ENCODE peak calls at places on chromosomes 2 and 18, in five cellular contexts. Z, F, W, B and E are unnamed samples.

GRCh38 chr2:70043252-70043875 is 43.9 kb upstream of the PCBP1 start:
- DNase-seq in Z (no peak), F (no peak), W (no peak), B (no peak), E (no peak)

GRCh38 chr2:121028577-121028976 is 256.4 kb downstream of the TFCP2L1 start:
- DNase-seq in Z (no peak), F (no peak), W (no peak), B (no peak), E (no peak)

GRCh38 chr18:65436430-65436829 is 314.4 kb upstream of the CDH7 start:
- DNase-seq in Z (no peak), F (peak), W (no peak), B (no peak), E (no peak)

GRCh38 chr18:77547757-77548156 is 298.1 kb downstream of the GALR1 start:
- DNase-seq in Z (no peak), F (no peak), W (peak), B (no peak), E (no peak)

GRCh38 chr2:165114345-165114943 is 89.4 kb downstream of the SCN3A start:
- DNase-seq in Z (peak), F (peak), W (no peak), B (no peak), E (no peak)

GRCh38 chr2:178477443-178478099 is 829 bp downstream of the FKBP7 start:
- DNase-seq in Z (no peak), F (no peak), W (no peak), B (no peak), E (no peak)

GRCh38 chr2:218017211-218018053 is 14.6 kb upstream of the TNS1 start:
- DNase-seq in Z (no peak), F (no peak), W (peak), B (no peak), E (no peak)

GRCh38 chr2:161228511-161229240 is 68.4 kb downstream of the TANK start:
- DNase-seq in Z (no peak), F (no peak), W (no peak), B (no peak), E (no peak)

GRCh38 chr2:70388128-70388527 is 86.3 kb upstream of the FAM136A start:
- DNase-seq in Z (no peak), F (no peak), W (no peak), B (no peak), E (no peak)

GRCh38 chr2:103788875-103789715 is 1027.3 kb downstream of the TMEM182 start:
- DNase-seq in Z (no peak), F (peak), W (peak), B (peak), E (peak)

GRCh38 chr2:237700583-237701032 is 73.2 kb downstream of the LRRFIP1 start:
- DNase-seq in Z (no peak), F (no peak), W (peak), B (no peak), E (no peak)

GRCh38 chr18:57981629-57982028 is 62.4 kb upstream of the NEDD4L start:
- DNase-seq in Z (no peak), F (no peak), W (no peak), B (no peak), E (no peak)

GRCh38 chr2:211361383-211361782 is 805.0 kb downstream of the CPS1 start:
- DNase-seq in Z (no peak), F (no peak), W (no peak), B (no peak), E (no peak)

GRCh38 chr2:34652636-34653035 is 1053.5 kb upstream of the FAM98A start:
- DNase-seq in Z (peak), F (peak), W (no peak), B (no peak), E (no peak)

GRCh38 chr2:147030966-147031760 is 813.7 kb upstream of the ACVR2A start:
- DNase-seq in Z (no peak), F (no peak), W (no peak), B (no peak), E (no peak)

GRCh38 chr2:172461591-172462392 is 34.4 kb downstream of the ITGA6 start:
- DNase-seq in Z (peak), F (peak), W (peak), B (no peak), E (no peak)

GRCh38 chr18:3246636-3247242 is 862 bp upstream of the MYL12A start:
- DNase-seq in Z (peak), F (no peak), W (no peak), B (no peak), E (no peak)

GRCh38 chr2:102005989-102006885 is 14.5 kb downstream of the IL1R2 start:
- DNase-seq in Z (peak), F (peak), W (no peak), B (no peak), E (no peak)

GRCh38 chr18:74567805-74568204 is 29.9 kb upstream of the ZNF407 start:
- DNase-seq in Z (no peak), F (no peak), W (no peak), B (no peak), E (no peak)

GRCh38 chr2:37500031-37500430 is 155.6 kb downstream of the QPCT start:
- DNase-seq in Z (no peak), F (no peak), W (no peak), B (no peak), E (no peak)

GRCh38 chr2:191907545-191907944 is 60.7 kb upstream of the CAVIN2 start:
- DNase-seq in Z (no peak), F (peak), W (no peak), B (no peak), E (no peak)

GRCh38 chr2:173395567-173396351 is 41.1 kb downstream of the CDCA7 start:
- DNase-seq in Z (peak), F (peak), W (no peak), B (no peak), E (no peak)

GRCh38 chr18:65755616-65756015 is 4.8 kb downstream of the CDH7 start:
- DNase-seq in Z (no peak), F (no peak), W (no peak), B (no peak), E (no peak)

GRCh38 chr18:2417861-2418610 is 153.3 kb downstream of the METTL4 start:
- DNase-seq in Z (no peak), F (no peak), W (no peak), B (no peak), E (no peak)

GRCh38 chr2:19818543-19818942 is 83.2 kb downstream of the TTC32 start:
- DNase-seq in Z (no peak), F (no peak), W (no peak), B (no peak), E (no peak)

GRCh38 chr2:55232863-55233657 is 572 bp downstream of the RPS27A start:
- DNase-seq in Z (peak), F (peak), W (no peak), B (no peak), E (no peak)

GRCh38 chr2:170842785-170843184 is 26.1 kb downstream of the GAD1 start:
- DNase-seq in Z (no peak), F (no peak), W (no peak), B (no peak), E (no peak)

GRCh38 chr2:84257871-84258270 is 201.2 kb downstream of the SUCLG1 start:
- DNase-seq in Z (no peak), F (peak), W (no peak), B (no peak), E (no peak)

GRCh38 chr2:239267411-239267941 is 133.3 kb downstream of the HDAC4 start:
- DNase-seq in Z (peak), F (no peak), W (no peak), B (no peak), E (no peak)

GRCh38 chr2:188523901-188524300 is 232.2 kb downstream of the GULP1 start:
- DNase-seq in Z (no peak), F (no peak), W (no peak), B (no peak), E (no peak)

GRCh38 chr18:10252952-10253680 is 201.3 kb upstream of the APCDD1 start:
- DNase-seq in Z (no peak), F (no peak), W (no peak), B (no peak), E (no peak)

GRCh38 chr2:26735883-26736588 is 28.0 kb upstream of the SLC35F6 start:
- DNase-seq in Z (no peak), F (no peak), W (no peak), B (no peak), E (no peak)

GRCh38 chr2:88590998-88591613 is 36.2 kb downstream of the EIF2AK3 start:
- DNase-seq in Z (peak), F (peak), W (no peak), B (no peak), E (peak)

DNA sequence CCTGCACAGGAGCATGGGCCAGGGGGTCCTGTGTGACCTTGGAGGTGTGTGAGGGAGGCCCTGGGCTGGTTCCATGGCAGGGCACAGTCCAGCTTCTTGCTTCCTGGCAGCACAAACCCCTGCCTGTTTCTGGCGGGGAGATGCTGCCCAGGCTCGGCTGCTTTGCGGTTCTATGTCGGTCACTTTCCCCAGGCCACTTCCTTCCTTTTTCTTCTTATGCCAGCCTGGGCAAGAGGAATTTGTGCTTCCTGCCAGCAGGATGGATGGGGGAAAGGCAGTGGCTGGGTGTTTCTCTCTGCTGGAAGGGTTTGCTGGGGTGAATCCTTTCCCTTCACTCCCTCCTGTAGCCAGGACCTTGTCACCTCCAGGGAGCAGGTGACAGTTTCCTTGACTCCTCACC is 24.3 kb downstream of the ASAP2 start:
- DNase-seq in Z (no peak), F (no peak), W (no peak), B (no peak), E (peak)
- H3K27ac ChIP-seq in Z (no peak), F (no peak), W (peak), B (no peak), E (peak)

DNA sequence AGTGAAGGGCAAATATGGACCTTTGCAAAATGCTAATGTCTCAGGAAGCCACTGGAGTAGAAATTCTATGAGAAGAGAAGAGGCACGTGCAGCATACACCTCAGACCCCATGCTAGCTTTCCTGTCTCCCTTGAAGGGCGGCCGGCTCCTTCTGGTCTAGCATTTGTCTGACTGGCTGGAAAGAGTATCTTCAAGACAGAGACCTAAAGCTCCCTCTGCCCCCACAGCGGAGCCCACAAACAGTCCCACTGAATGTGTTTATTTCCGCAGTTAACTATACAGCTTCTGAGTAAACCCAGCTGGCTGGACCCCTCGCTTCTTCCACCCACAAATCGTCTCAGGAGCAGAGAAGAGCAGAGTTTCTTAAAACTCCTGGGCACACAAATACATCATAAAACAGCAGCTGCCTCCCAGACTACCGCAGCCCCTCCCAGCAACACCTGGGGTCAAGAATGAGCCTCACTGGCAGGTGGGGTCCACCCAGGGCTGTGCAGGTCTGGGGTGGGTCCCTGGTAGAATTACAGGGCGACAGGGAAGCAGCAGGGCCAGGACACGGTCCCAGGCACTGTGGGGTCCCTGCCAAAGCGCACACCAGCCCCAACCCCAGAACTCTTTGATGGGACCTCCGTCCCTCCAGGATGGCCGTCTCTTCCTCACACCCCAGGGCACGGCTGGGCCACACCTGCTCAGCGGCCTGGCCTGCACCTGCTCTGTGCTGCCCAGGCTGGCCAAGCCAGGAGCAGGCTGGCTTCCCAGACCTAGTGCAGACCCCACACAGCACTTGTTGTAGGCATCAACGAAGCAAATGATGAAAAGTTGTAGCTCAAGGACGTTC is 103.8 kb downstream of the PXDN start:
- DNase-seq in Z (no peak), F (no peak), W (no peak), B (no peak), E (no peak)
- H3K27ac ChIP-seq in Z (no peak), F (no peak), W (no peak), B (no peak), E (no peak)

DNA sequence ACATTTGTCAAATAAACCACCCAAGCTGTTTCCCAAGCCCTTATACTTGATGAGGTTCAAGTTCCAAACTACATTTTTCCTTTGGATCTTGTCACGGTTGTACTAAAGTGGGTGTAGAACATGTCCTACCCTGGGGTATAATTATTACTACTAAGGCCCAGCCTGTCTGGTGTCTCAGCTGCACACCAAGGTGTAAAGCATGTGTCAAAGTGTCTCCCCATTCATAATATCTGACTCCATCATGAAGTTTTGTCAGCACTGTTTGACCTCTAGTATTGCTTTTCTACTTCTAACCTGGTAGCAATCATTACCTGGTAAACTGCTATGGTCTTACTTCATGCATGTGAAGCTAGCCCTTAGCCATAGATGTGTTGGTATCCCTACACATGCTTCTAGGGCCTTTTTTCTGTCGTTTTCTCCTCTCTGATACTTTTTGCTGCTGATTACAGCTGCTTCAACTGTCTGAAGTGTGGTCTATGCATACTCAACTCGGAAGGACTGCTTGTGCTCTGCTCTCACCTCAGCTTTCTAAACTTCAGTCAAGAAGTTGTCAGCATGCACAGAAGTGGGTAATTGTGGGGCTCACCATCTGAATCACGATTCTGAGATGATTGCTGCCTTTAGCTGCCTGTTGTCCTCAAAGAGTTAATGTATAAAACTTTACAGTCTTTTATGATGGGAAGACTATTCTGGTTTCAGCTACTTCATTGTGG is 445.7 kb upstream of the TRIB2 start:
- DNase-seq in Z (no peak), F (no peak), W (no peak), B (no peak), E (no peak)
- H3K27ac ChIP-seq in Z (no peak), F (no peak), W (no peak), B (no peak), E (no peak)

GRCh38 chr2:10432315-10433181 is 15.6 kb downstream of the ODC1 start:
- DNase-seq in Z (no peak), F (peak), W (no peak), B (no peak), E (no peak)
- H3K27ac ChIP-seq in Z (no peak), F (no peak), W (no peak), B (no peak), E (no peak)

GRCh38 chr2:47005687-47006086 is 90.1 kb upstream of the MCFD2 start:
- DNase-seq in Z (peak), F (no peak), W (no peak), B (no peak), E (no peak)

GRCh38 chr2:47007826-47008225 is 92.2 kb upstream of the MCFD2 start:
- DNase-seq in Z (no peak), F (no peak), W (no peak), B (no peak), E (no peak)

GRCh38 chr2:47008381-47009280 is 93.0 kb upstream of the MCFD2 start:
- DNase-seq in Z (no peak), F (peak), W (peak), B (no peak), E (peak)

GRCh38 chr2:47006374-47007220 is 91.0 kb upstream of the MCFD2 start:
- DNase-seq in Z (no peak), F (no peak), W (no peak), B (no peak), E (no peak)

GRCh38 chr2:47007221-47007825 is 91.7 kb upstream of the MCFD2 start:
- DNase-seq in Z (no peak), F (no peak), W (no peak), B (no peak), E (peak)
- H3K27ac ChIP-seq in Z (no peak), F (no peak), W (peak), B (peak), E (peak)

GRCh38 chr18:79899609-79900435 is 51.6 kb downstream of the SLC66A2 start:
- DNase-seq in Z (no peak), F (no peak), W (no peak), B (no peak), E (no peak)
- H3K27ac ChIP-seq in Z (no peak), F (no peak), W (no peak), B (no peak), E (no peak)

GRCh38 chr18:48749768-48750167 is 201.0 kb downstream of the SMAD7 start:
- DNase-seq in Z (no peak), F (no peak), W (peak), B (no peak), E (no peak)
- H3K27ac ChIP-seq in Z (no peak), F (no peak), W (peak), B (peak), E (no peak)